ENCODE peak calls at places on chromosomes 16 and 17, in four cellular contexts. L, U, Z and X are unnamed samples.

GRCh38 chr16:19164285-19164684 is 3.8 kb upstream of the SYT17 start:
- DNase-seq in L (no peak), Z (no peak), U (no peak), X (no peak)

GRCh38 chr16:24427840-24428239 is 111.5 kb upstream of the RBBP6 start:
- DNase-seq in L (no peak), U (no peak), Z (no peak), X (no peak)

GRCh38 chr16:85641776-85642176 is 28.7 kb downstream of the GSE1 start:
- DNase-seq in L (peak; percentile 47), U (no peak), Z (no peak), X (peak; percentile 86)

GRCh38 chr16:58402796-58403195 is 10.5 kb downstream of the GINS3 start:
- DNase-seq in L (no peak), U (no peak), Z (no peak), X (no peak)

GRCh38 chr16:27840311-27841060 is 223.0 kb downstream of the GSG1L start:
- DNase-seq in Z (no peak), L (no peak), U (no peak), X (no peak)

GRCh38 chr16:2675714-2676113 is 6.6 kb upstream of the KCTD5 start:
- DNase-seq in L (no peak), U (no peak), Z (no peak), X (no peak)

GRCh38 chr16:28543072-28543471 is 4.3 kb upstream of the NUPR1 start:
- DNase-seq in U (no peak), L (no peak), Z (no peak), X (peak; percentile 48)

GRCh38 chr16:88302666-88303065 is 80.1 kb upstream of the ZNF469 start:
- DNase-seq in L (no peak), Z (no peak), U (no peak), X (no peak)

GRCh38 chr17:55420067-55420775 is 1.4 kb downstream of the MMD start:
- DNase-seq in Z (no peak), L (no peak), U (peak; percentile 32), X (no peak)

GRCh38 chr17:82910770-82911169 is 70.9 kb upstream of the ZNF750 start:
- DNase-seq in Z (no peak), U (no peak), L (no peak), X (no peak)

GRCh38 chr16:69619514-69619913 is 53.7 kb downstream of the NFAT5 start:
- DNase-seq in L (no peak), Z (no peak), U (no peak), X (no peak)

GRCh38 chr17:64736804-64737492 is 74.8 kb upstream of the SMURF2 start:
- DNase-seq in Z (no peak), L (no peak), U (peak; percentile 38), X (peak; percentile 38)

GRCh38 chr16:87765776-87766484 is at the start of gene KLHDC4:
- DNase-seq in U (peak; percentile 86), L (peak; percentile 26), Z (peak; percentile 82), X (peak; percentile 92)

GRCh38 chr16:50153648-50154368 is 702 bp downstream of the TENT4B start:
- DNase-seq in U (no peak), L (no peak), Z (no peak), X (no peak)

GRCh38 chr16:88593489-88593888 is 23.3 kb downstream of the ZC3H18 start:
- DNase-seq in U (no peak), L (no peak), Z (no peak), X (no peak)

GRCh38 chr17:37737081-37737480 is 7.8 kb downstream of the HNF1B start:
- DNase-seq in U (no peak), L (no peak), Z (no peak), X (no peak)

GRCh38 chr17:30915833-30916611 is 5.7 kb upstream of the ADAP2 start:
- DNase-seq in U (no peak), Z (no peak), L (no peak), X (no peak)